ENCODE peak calls at places on chromosome 10, in ten cellular contexts. One of them, this sample, is unnamed.
A peak's percentile ranks its signal among the peaks of the same experiment; 100 is the strongest.

GRCh38 chr10:96614515-96614914 is 27.7 kb upstream of the TM9SF3 start:
- DNase-seq in fibroblast of the aortic adventitia: peak; percentile 29
- DNase-seq in CD4-positive, alpha-beta T cell: no peak
- DNase-seq in LNCaP clone FGC: peak; percentile 23
- DNase-seq in testis: no peak
- DNase-seq in bronchial epithelial cell: peak; percentile 86
- DNase-seq in IMR-90: peak; percentile 87
- DNase-seq in HepG2: peak; percentile 24
- DNase-seq in H1: no peak
- DNase-seq in tibial artery: no peak
- DNase-seq in this sample: no peak

GRCh38 chr10:97648557-97649404 is 8.3 kb downstream of the PI4K2A start:
- DNase-seq in tibial artery: peak; percentile 58
- DNase-seq in bronchial epithelial cell: peak; percentile 97
- DNase-seq in LNCaP clone FGC: no peak
- DNase-seq in testis: no peak
- DNase-seq in HepG2: peak; percentile 68
- DNase-seq in IMR-90: peak; percentile 96
- DNase-seq in CD4-positive, alpha-beta T cell: no peak
- DNase-seq in H1: no peak
- DNase-seq in fibroblast of the aortic adventitia: peak; percentile 91
- DNase-seq in this sample: no peak

GRCh38 chr10:50431791-50432190 is 180.5 kb upstream of the ASAH2 start:
- DNase-seq in CD4-positive, alpha-beta T cell: no peak
- DNase-seq in tibial artery: no peak
- DNase-seq in H1: no peak
- DNase-seq in HepG2: no peak
- DNase-seq in LNCaP clone FGC: no peak
- DNase-seq in fibroblast of the aortic adventitia: peak; percentile 64
- DNase-seq in IMR-90: no peak
- DNase-seq in testis: no peak
- DNase-seq in bronchial epithelial cell: no peak
- DNase-seq in this sample: no peak

GRCh38 chr10:114821293-114821914 is at the start of gene FHIP2A:
- DNase-seq in LNCaP clone FGC: no peak
- DNase-seq in CD4-positive, alpha-beta T cell: peak; percentile 84
- DNase-seq in testis: peak; percentile 78
- DNase-seq in tibial artery: peak; percentile 69
- DNase-seq in IMR-90: peak; percentile 66
- DNase-seq in fibroblast of the aortic adventitia: peak; percentile 66
- DNase-seq in HepG2: peak; percentile 43
- DNase-seq in H1: peak; percentile 19
- DNase-seq in bronchial epithelial cell: peak; percentile 42
- DNase-seq in this sample: peak; percentile 87

GRCh38 chr10:61068471-61068870 is 124.5 kb upstream of the RHOBTB1 start:
- DNase-seq in LNCaP clone FGC: no peak
- DNase-seq in HepG2: no peak
- DNase-seq in bronchial epithelial cell: no peak
- DNase-seq in tibial artery: no peak
- DNase-seq in H1: no peak
- DNase-seq in testis: no peak
- DNase-seq in IMR-90: no peak
- DNase-seq in fibroblast of the aortic adventitia: no peak
- DNase-seq in CD4-positive, alpha-beta T cell: no peak
- DNase-seq in this sample: no peak

GRCh38 chr10:70820976-70821750 is 5.4 kb downstream of the SGPL1 start:
- DNase-seq in HepG2: no peak
- DNase-seq in H1: no peak
- DNase-seq in CD4-positive, alpha-beta T cell: no peak
- DNase-seq in fibroblast of the aortic adventitia: no peak
- DNase-seq in testis: no peak
- DNase-seq in bronchial epithelial cell: peak; percentile 51
- DNase-seq in tibial artery: no peak
- DNase-seq in LNCaP clone FGC: no peak
- DNase-seq in IMR-90: peak; percentile 39
- DNase-seq in this sample: no peak

GRCh38 chr10:101080933-101081546 is 19.3 kb downstream of the KAZALD1 start:
- DNase-seq in IMR-90: peak; percentile 29
- DNase-seq in CD4-positive, alpha-beta T cell: no peak
- DNase-seq in H1: no peak
- DNase-seq in HepG2: no peak
- DNase-seq in fibroblast of the aortic adventitia: peak; percentile 50
- DNase-seq in testis: no peak
- DNase-seq in LNCaP clone FGC: no peak
- DNase-seq in tibial artery: no peak
- DNase-seq in bronchial epithelial cell: peak; percentile 17
- DNase-seq in this sample: peak; percentile 65

GRCh38 chr10:18549105-18549504 is 102.3 kb downstream of the NSUN6 start:
- DNase-seq in bronchial epithelial cell: no peak
- DNase-seq in IMR-90: no peak
- DNase-seq in fibroblast of the aortic adventitia: no peak
- DNase-seq in CD4-positive, alpha-beta T cell: no peak
- DNase-seq in LNCaP clone FGC: no peak
- DNase-seq in HepG2: no peak
- DNase-seq in tibial artery: no peak
- DNase-seq in testis: no peak
- DNase-seq in H1: no peak
- DNase-seq in this sample: no peak

GRCh38 chr10:123831259-123831658 is 60.3 kb downstream of the CPXM2 start:
- DNase-seq in LNCaP clone FGC: no peak
- DNase-seq in HepG2: no peak
- DNase-seq in CD4-positive, alpha-beta T cell: no peak
- DNase-seq in testis: no peak
- DNase-seq in tibial artery: no peak
- DNase-seq in bronchial epithelial cell: no peak
- DNase-seq in fibroblast of the aortic adventitia: no peak
- DNase-seq in H1: no peak
- DNase-seq in IMR-90: no peak
- DNase-seq in this sample: no peak

GRCh38 chr10:4748726-4749443 is 77.1 kb upstream of the AKR1E2 start:
- DNase-seq in IMR-90: no peak
- DNase-seq in CD4-positive, alpha-beta T cell: no peak
- DNase-seq in testis: no peak
- DNase-seq in HepG2: no peak
- DNase-seq in fibroblast of the aortic adventitia: no peak
- DNase-seq in tibial artery: no peak
- DNase-seq in bronchial epithelial cell: peak; percentile 51
- DNase-seq in LNCaP clone FGC: no peak
- DNase-seq in H1: no peak
- DNase-seq in this sample: no peak

GRCh38 chr10:35770817-35771355 is 128.8 kb upstream of the FZD8 start:
- DNase-seq in CD4-positive, alpha-beta T cell: no peak
- DNase-seq in H1: no peak
- DNase-seq in HepG2: no peak
- DNase-seq in tibial artery: no peak
- DNase-seq in fibroblast of the aortic adventitia: no peak
- DNase-seq in testis: no peak
- DNase-seq in bronchial epithelial cell: no peak
- DNase-seq in LNCaP clone FGC: no peak
- DNase-seq in IMR-90: no peak
- DNase-seq in this sample: no peak

GRCh38 chr10:26527018-26527417 is 88.9 kb downstream of the APBB1IP start:
- DNase-seq in HepG2: no peak
- DNase-seq in CD4-positive, alpha-beta T cell: no peak
- DNase-seq in bronchial epithelial cell: no peak
- DNase-seq in IMR-90: no peak
- DNase-seq in testis: no peak
- DNase-seq in tibial artery: no peak
- DNase-seq in LNCaP clone FGC: no peak
- DNase-seq in fibroblast of the aortic adventitia: no peak
- DNase-seq in H1: no peak
- DNase-seq in this sample: no peak

GRCh38 chr10:47049056-47049851 is 138.0 kb downstream of the PTPN20 start:
- DNase-seq in fibroblast of the aortic adventitia: no peak
- DNase-seq in tibial artery: no peak
- DNase-seq in IMR-90: no peak
- DNase-seq in LNCaP clone FGC: no peak
- DNase-seq in testis: peak; percentile 6
- DNase-seq in bronchial epithelial cell: no peak
- DNase-seq in HepG2: no peak
- DNase-seq in H1: no peak
- DNase-seq in CD4-positive, alpha-beta T cell: peak; percentile 19
- DNase-seq in this sample: no peak

DNA sequence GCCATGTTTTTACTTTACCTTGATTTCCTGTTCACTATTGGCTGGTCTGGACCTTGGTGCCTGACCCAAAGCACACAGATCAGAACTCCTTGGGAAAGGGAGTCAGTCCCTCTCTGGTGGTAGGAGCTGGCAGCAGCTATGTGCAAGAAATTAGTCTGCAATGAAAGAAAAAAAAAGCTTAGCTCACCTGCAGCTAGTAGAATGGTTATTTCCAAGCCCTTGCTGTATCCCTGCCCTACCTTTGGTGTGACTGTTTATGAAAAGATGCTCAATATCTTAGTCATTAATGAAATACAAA is 68.1 kb upstream of the PAPSS2 start:
- DNase-seq in fibroblast of the aortic adventitia: no peak
- DNase-seq in bronchial epithelial cell: no peak
- DNase-seq in IMR-90: no peak
- DNase-seq in HepG2: no peak
- DNase-seq in H1: no peak
- DNase-seq in CD4-positive, alpha-beta T cell: no peak
- DNase-seq in testis: no peak
- DNase-seq in LNCaP clone FGC: no peak
- DNase-seq in tibial artery: no peak
- DNase-seq in this sample: no peak
- TF ChIP-seq CTCF in fibroblast of the aortic adventitia: no peak
- TF ChIP-seq CTCF in bronchial epithelial cell: no peak
- TF ChIP-seq CTCF in IMR-90: no peak
- TF ChIP-seq CTCF in HepG2: no peak
- TF ChIP-seq CTCF in H1: no peak
- TF ChIP-seq CTCF in CD4-positive, alpha-beta T cell: no peak
- TF ChIP-seq CTCF in testis: no peak
- TF ChIP-seq CTCF in LNCaP clone FGC: no peak
- TF ChIP-seq CTCF in tibial artery: no peak
- TF ChIP-seq CTCF in this sample: no peak

GRCh38 chr10:16521311-16522016 is at the start of gene C1QL3:
- DNase-seq in bronchial epithelial cell: no peak
- DNase-seq in H1: no peak
- DNase-seq in LNCaP clone FGC: no peak
- DNase-seq in tibial artery: no peak
- DNase-seq in CD4-positive, alpha-beta T cell: no peak
- DNase-seq in testis: peak; percentile 25
- DNase-seq in fibroblast of the aortic adventitia: peak; percentile 15
- DNase-seq in IMR-90: peak; percentile 21
- DNase-seq in HepG2: no peak
- DNase-seq in this sample: peak; percentile 53

GRCh38 chr10:16520900-16521299 is 779 bp downstream of the C1QL3 start:
- DNase-seq in H1: no peak
- DNase-seq in CD4-positive, alpha-beta T cell: no peak
- DNase-seq in fibroblast of the aortic adventitia: peak; percentile 9
- DNase-seq in testis: no peak
- DNase-seq in IMR-90: peak; percentile 12
- DNase-seq in LNCaP clone FGC: no peak
- DNase-seq in HepG2: no peak
- DNase-seq in tibial artery: no peak
- DNase-seq in bronchial epithelial cell: no peak
- DNase-seq in this sample: no peak

GRCh38 chr10:16518822-16519221 is 2.9 kb downstream of the C1QL3 start:
- DNase-seq in H1: no peak
- DNase-seq in IMR-90: no peak
- DNase-seq in HepG2: no peak
- DNase-seq in LNCaP clone FGC: no peak
- DNase-seq in CD4-positive, alpha-beta T cell: no peak
- DNase-seq in tibial artery: no peak
- DNase-seq in bronchial epithelial cell: no peak
- DNase-seq in testis: no peak
- DNase-seq in fibroblast of the aortic adventitia: no peak
- DNase-seq in this sample: no peak

GRCh38 chr10:16519908-16520861 is 1.5 kb downstream of the C1QL3 start:
- DNase-seq in testis: no peak
- DNase-seq in LNCaP clone FGC: no peak
- DNase-seq in H1: no peak
- DNase-seq in tibial artery: no peak
- DNase-seq in bronchial epithelial cell: no peak
- DNase-seq in fibroblast of the aortic adventitia: no peak
- DNase-seq in CD4-positive, alpha-beta T cell: no peak
- DNase-seq in HepG2: no peak
- DNase-seq in IMR-90: no peak
- DNase-seq in this sample: no peak

DNA sequence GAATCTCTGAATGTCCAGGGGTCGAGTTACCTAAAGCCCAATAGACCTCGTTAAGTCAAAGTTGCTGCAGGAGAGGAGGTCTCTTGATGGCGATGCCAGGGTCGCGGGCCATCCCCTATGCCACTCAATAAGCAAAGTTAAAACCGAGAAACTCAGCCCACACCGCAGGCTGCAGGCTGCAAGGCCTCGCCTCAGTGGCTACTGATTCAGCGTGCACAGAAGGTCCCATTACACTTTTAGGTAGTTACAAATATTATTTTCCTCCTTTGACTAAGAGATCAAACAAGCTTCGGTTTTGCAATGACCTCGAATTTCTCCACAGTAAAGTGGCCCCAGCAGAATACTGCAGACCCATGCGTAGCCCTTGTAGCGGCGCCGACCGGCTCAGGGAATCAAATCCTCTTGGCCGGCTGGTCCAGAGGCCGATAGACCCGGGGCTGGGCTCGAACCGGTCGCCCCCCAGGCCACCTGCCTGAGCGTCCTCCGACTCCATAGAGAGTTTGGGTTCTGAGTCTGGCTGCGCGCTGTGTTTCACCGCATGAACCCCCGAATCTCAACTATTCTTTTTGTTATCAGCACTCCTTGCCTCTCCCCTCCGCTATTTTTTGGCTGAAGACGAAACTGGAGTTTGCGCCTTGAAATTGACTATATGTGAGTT is 2.3 kb downstream of the C1QL3 start:
- DNase-seq in testis: no peak
- DNase-seq in H1: no peak
- DNase-seq in LNCaP clone FGC: no peak
- DNase-seq in fibroblast of the aortic adventitia: no peak
- DNase-seq in bronchial epithelial cell: no peak
- DNase-seq in HepG2: no peak
- DNase-seq in tibial artery: no peak
- DNase-seq in CD4-positive, alpha-beta T cell: no peak
- DNase-seq in IMR-90: no peak
- DNase-seq in this sample: no peak
- TF ChIP-seq CTCF in testis: no peak
- TF ChIP-seq CTCF in H1: no peak
- TF ChIP-seq CTCF in LNCaP clone FGC: no peak
- TF ChIP-seq CTCF in fibroblast of the aortic adventitia: no peak
- TF ChIP-seq CTCF in bronchial epithelial cell: no peak
- TF ChIP-seq CTCF in HepG2: no peak
- TF ChIP-seq CTCF in tibial artery: no peak
- TF ChIP-seq CTCF in CD4-positive, alpha-beta T cell: no peak
- TF ChIP-seq CTCF in IMR-90: no peak
- TF ChIP-seq CTCF in this sample: no peak

GRCh38 chr10:9427208-9427607 is 1372.7 kb downstream of the GATA3 start:
- DNase-seq in H1: no peak
- DNase-seq in tibial artery: no peak
- DNase-seq in LNCaP clone FGC: no peak
- DNase-seq in HepG2: no peak
- DNase-seq in testis: no peak
- DNase-seq in CD4-positive, alpha-beta T cell: no peak
- DNase-seq in bronchial epithelial cell: no peak
- DNase-seq in IMR-90: no peak
- DNase-seq in fibroblast of the aortic adventitia: no peak
- DNase-seq in this sample: no peak
- TF ChIP-seq CTCF in H1: no peak
- TF ChIP-seq CTCF in tibial artery: no peak
- TF ChIP-seq CTCF in LNCaP clone FGC: peak; percentile 23
- TF ChIP-seq CTCF in HepG2: no peak
- TF ChIP-seq CTCF in testis: no peak
- TF ChIP-seq CTCF in CD4-positive, alpha-beta T cell: no peak
- TF ChIP-seq CTCF in bronchial epithelial cell: no peak
- TF ChIP-seq CTCF in IMR-90: no peak
- TF ChIP-seq CTCF in fibroblast of the aortic adventitia: no peak
- TF ChIP-seq CTCF in this sample: no peak

GRCh38 chr10:71912431-71912830 is 51.8 kb upstream of the CHST3 start:
- DNase-seq in CD4-positive, alpha-beta T cell: no peak
- DNase-seq in LNCaP clone FGC: no peak
- DNase-seq in testis: no peak
- DNase-seq in fibroblast of the aortic adventitia: peak; percentile 8
- DNase-seq in bronchial epithelial cell: peak; percentile 32
- DNase-seq in tibial artery: no peak
- DNase-seq in HepG2: no peak
- DNase-seq in IMR-90: peak; percentile 12
- DNase-seq in H1: no peak
- DNase-seq in this sample: no peak
- TF ChIP-seq CTCF in CD4-positive, alpha-beta T cell: no peak
- TF ChIP-seq CTCF in LNCaP clone FGC: no peak
- TF ChIP-seq CTCF in testis: no peak
- TF ChIP-seq CTCF in fibroblast of the aortic adventitia: peak; percentile 25
- TF ChIP-seq CTCF in bronchial epithelial cell: no peak
- TF ChIP-seq CTCF in tibial artery: no peak
- TF ChIP-seq CTCF in HepG2: no peak
- TF ChIP-seq CTCF in IMR-90: peak; percentile 21
- TF ChIP-seq CTCF in H1: peak; percentile 46
- TF ChIP-seq CTCF in this sample: no peak